ENCODE peak calls at places on chromosome 13, in nine cellular contexts. J, D, K, O, E, X, G, W and N are unnamed samples.

GRCh38 chr13:93517658-93518057 is 291.1 kb downstream of the GPC6 start:
- DNase-seq in J (no peak), K (no peak), O (no peak), D (no peak), G (no peak), X (no peak), W (no peak), E (no peak), N (no peak)

GRCh38 chr13:77460195-77460594 is 75.3 kb upstream of the SCEL start:
- DNase-seq in G (no peak), W (no peak), O (no peak), D (no peak), K (no peak), J (no peak), X (no peak), E (no peak), N (no peak)

GRCh38 chr13:102812616-102813287 is 13.8 kb downstream of the BIVM start:
- DNase-seq in J (no peak), O (no peak), D (no peak), E (no peak), G (no peak), W (no peak), K (no peak), X (no peak), N (no peak)

GRCh38 chr13:111895896-111896821 is 170.8 kb upstream of the SOX1 start:
- DNase-seq in K (no peak), W (no peak), O (no peak), D (no peak), G (peak; percentile 42), J (no peak), X (no peak), E (no peak), N (no peak)

GRCh38 chr13:96749825-96750224 is 244.5 kb downstream of the OXGR1 start:
- DNase-seq in D (no peak), K (no peak), O (no peak), X (no peak), W (no peak), J (no peak), G (no peak), E (no peak), N (no peak)

GRCh38 chr13:114109646-114110045 is 22.8 kb downstream of the RASA3 start:
- DNase-seq in X (no peak), E (no peak), W (no peak), D (no peak), K (no peak), G (peak; percentile 79), J (no peak), O (peak; percentile 28), N (no peak)

GRCh38 chr13:50599046-50599445 is 244.4 kb downstream of the DLEU7 start:
- DNase-seq in D (no peak), X (no peak), E (no peak), K (no peak), O (no peak), J (no peak), G (no peak), W (no peak), N (no peak)

GRCh38 chr13:101985321-101985720 is 416.5 kb downstream of the FGF14 start:
- DNase-seq in E (no peak), O (no peak), J (peak; percentile 7), G (no peak), X (no peak), D (no peak), W (no peak), K (no peak), N (no peak)

GRCh38 chr13:79423801-79424642 is 18.0 kb upstream of the RBM26 start:
- DNase-seq in G (no peak), O (no peak), J (peak; percentile 16), D (no peak), X (peak; percentile 21), K (no peak), E (no peak), W (no peak), N (no peak)

GRCh38 chr13:93352616-93353015 is 126.0 kb downstream of the GPC6 start:
- DNase-seq in K (no peak), G (no peak), E (no peak), X (no peak), D (no peak), O (no peak), W (no peak), J (no peak), N (no peak)

GRCh38 chr13:109610517-109610916 is 175.9 kb downstream of the IRS2 start:
- DNase-seq in D (no peak), G (no peak), E (no peak), O (no peak), J (no peak), W (peak; percentile 6), X (peak; percentile 8), K (peak; percentile 11), N (no peak)

GRCh38 chr13:37209621-37210020 is 104.2 kb upstream of the CSNK1A1L start:
- DNase-seq in W (no peak), X (no peak), J (no peak), E (no peak), O (no peak), K (no peak), D (no peak), G (no peak), N (no peak)

GRCh38 chr13:76231522-76232167 is 595.5 kb downstream of the LMO7 start:
- DNase-seq in J (no peak), D (no peak), O (no peak), W (no peak), K (no peak), X (no peak), E (no peak), G (no peak), N (no peak)

GRCh38 chr13:78759704-78760103 is 100.7 kb upstream of the OBI1 start:
- DNase-seq in G (no peak), D (no peak), X (no peak), K (no peak), J (no peak), W (no peak), E (no peak), O (no peak), N (no peak)

GRCh38 chr13:97226013-97226412 is 3.9 kb downstream of the MBNL2 start:
- DNase-seq in D (no peak), W (no peak), E (no peak), O (no peak), K (no peak), J (no peak), G (no peak), X (no peak), N (no peak)